ENCODE peak calls at places on chromosomes 6 and 20, in seven cellular contexts. One of them, this sample, is unnamed.

GRCh38 chr20:45275327-45275726 is 21.0 kb upstream of the SLPI start:
- DNase-seq in IMR-90: no peak
- DNase-seq in ovary: no peak
- DNase-seq in H1: no peak
- DNase-seq in testis: no peak
- DNase-seq in HepG2: no peak
- DNase-seq in A549: no peak
- DNase-seq in this sample: no peak

GRCh38 chr6:37025621-37026466 is 20.4 kb downstream of the FGD2 start:
- DNase-seq in IMR-90: no peak
- DNase-seq in ovary: peak
- DNase-seq in H1: no peak
- DNase-seq in testis: no peak
- DNase-seq in HepG2: no peak
- DNase-seq in A549: no peak
- DNase-seq in this sample: no peak

GRCh38 chr6:164990901-164991300 is 318.5 kb downstream of the C6orf118 start:
- DNase-seq in IMR-90: no peak
- DNase-seq in ovary: no peak
- DNase-seq in H1: no peak
- DNase-seq in testis: no peak
- DNase-seq in HepG2: no peak
- DNase-seq in A549: no peak
- DNase-seq in this sample: no peak

GRCh38 chr20:43755390-43755789 is 28.6 kb upstream of the GTSF1L start:
- DNase-seq in IMR-90: peak
- DNase-seq in ovary: no peak
- DNase-seq in H1: no peak
- DNase-seq in testis: no peak
- DNase-seq in HepG2: no peak
- DNase-seq in A549: no peak
- DNase-seq in this sample: no peak

GRCh38 chr6:47832386-47833080 is 50.7 kb downstream of the OPN5 start:
- DNase-seq in IMR-90: no peak
- DNase-seq in ovary: no peak
- DNase-seq in H1: no peak
- DNase-seq in testis: no peak
- DNase-seq in HepG2: no peak
- DNase-seq in A549: no peak
- DNase-seq in this sample: no peak

GRCh38 chr20:46985241-46985640 is 90.6 kb downstream of the EYA2 start:
- DNase-seq in IMR-90: peak
- DNase-seq in ovary: no peak
- DNase-seq in H1: no peak
- DNase-seq in testis: no peak
- DNase-seq in HepG2: no peak
- DNase-seq in A549: peak
- DNase-seq in this sample: no peak

GRCh38 chr6:153564803-153565202 is 433.7 kb upstream of the RGS17 start:
- DNase-seq in IMR-90: no peak
- DNase-seq in ovary: no peak
- DNase-seq in H1: no peak
- DNase-seq in testis: no peak
- DNase-seq in HepG2: no peak
- DNase-seq in A549: no peak
- DNase-seq in this sample: no peak

GRCh38 chr6:107607109-107607508 is 117.2 kb downstream of the SOBP start:
- DNase-seq in IMR-90: no peak
- DNase-seq in ovary: no peak
- DNase-seq in H1: no peak
- DNase-seq in testis: peak
- DNase-seq in HepG2: peak
- DNase-seq in A549: no peak
- DNase-seq in this sample: no peak

GRCh38 chr20:14488756-14489479 is 151.5 kb upstream of the FLRT3 start:
- DNase-seq in IMR-90: no peak
- DNase-seq in ovary: no peak
- DNase-seq in H1: no peak
- DNase-seq in testis: no peak
- DNase-seq in HepG2: no peak
- DNase-seq in A549: no peak
- DNase-seq in this sample: no peak

GRCh38 chr6:155130161-155130853 is 133.5 kb upstream of the CLDN20 start:
- DNase-seq in IMR-90: no peak
- DNase-seq in ovary: no peak
- DNase-seq in H1: no peak
- DNase-seq in testis: no peak
- DNase-seq in HepG2: no peak
- DNase-seq in A549: no peak
- DNase-seq in this sample: no peak

GRCh38 chr20:22456109-22456508 is 128.3 kb downstream of the FOXA2 start:
- DNase-seq in IMR-90: no peak
- DNase-seq in ovary: no peak
- DNase-seq in H1: no peak
- DNase-seq in testis: no peak
- DNase-seq in HepG2: no peak
- DNase-seq in A549: no peak
- DNase-seq in this sample: no peak

GRCh38 chr6:35893246-35893645 is 27.7 kb downstream of the SRPK1 start:
- DNase-seq in IMR-90: peak
- DNase-seq in ovary: no peak
- DNase-seq in H1: no peak
- DNase-seq in testis: no peak
- DNase-seq in HepG2: no peak
- DNase-seq in A549: no peak
- DNase-seq in this sample: no peak

GRCh38 chr6:2249126-2249525 is 3.7 kb upstream of the GMDS start:
- DNase-seq in IMR-90: no peak
- DNase-seq in ovary: no peak
- DNase-seq in H1: no peak
- DNase-seq in testis: no peak
- DNase-seq in HepG2: no peak
- DNase-seq in A549: no peak
- DNase-seq in this sample: no peak

GRCh38 chr6:2245103-2245953 is at the start of gene GMDS:
- DNase-seq in IMR-90: peak
- DNase-seq in ovary: peak
- DNase-seq in H1: peak
- DNase-seq in testis: peak
- DNase-seq in HepG2: peak
- DNase-seq in A549: peak
- DNase-seq in this sample: peak

GRCh38 chr6:2247664-2248063 is 2.3 kb upstream of the GMDS start:
- DNase-seq in IMR-90: no peak
- DNase-seq in ovary: no peak
- DNase-seq in H1: no peak
- DNase-seq in testis: no peak
- DNase-seq in HepG2: no peak
- DNase-seq in A549: no peak
- DNase-seq in this sample: no peak

GRCh38 chr6:2244261-2245102 is 923 bp downstream of the GMDS start:
- DNase-seq in IMR-90: no peak
- DNase-seq in ovary: no peak
- DNase-seq in H1: no peak
- DNase-seq in testis: no peak
- DNase-seq in HepG2: peak
- DNase-seq in A549: no peak
- DNase-seq in this sample: peak

GRCh38 chr6:2245954-2246863 is 804 bp upstream of the GMDS start:
- DNase-seq in IMR-90: peak
- DNase-seq in ovary: peak
- DNase-seq in H1: no peak
- DNase-seq in testis: peak
- DNase-seq in HepG2: peak
- DNase-seq in A549: peak
- DNase-seq in this sample: peak
- TF ChIP-seq POLR2A in IMR-90: no peak
- TF ChIP-seq POLR2A in ovary: no peak
- TF ChIP-seq POLR2A in H1: no peak
- TF ChIP-seq POLR2A in testis: no peak
- TF ChIP-seq POLR2A in HepG2: peak
- TF ChIP-seq POLR2A in A549: no peak
- TF ChIP-seq POLR2A in this sample: no peak

GRCh38 chr20:62301773-62302340 is 940 bp upstream of the ADRM1 start:
- DNase-seq in IMR-90: peak
- DNase-seq in ovary: peak
- DNase-seq in H1: peak
- DNase-seq in testis: peak
- DNase-seq in HepG2: peak
- DNase-seq in A549: peak
- DNase-seq in this sample: peak
- TF ChIP-seq POLR2A in IMR-90: no peak
- TF ChIP-seq POLR2A in ovary: peak
- TF ChIP-seq POLR2A in H1: no peak
- TF ChIP-seq POLR2A in testis: no peak
- TF ChIP-seq POLR2A in HepG2: peak
- TF ChIP-seq POLR2A in A549: no peak
- TF ChIP-seq POLR2A in this sample: peak

DNA sequence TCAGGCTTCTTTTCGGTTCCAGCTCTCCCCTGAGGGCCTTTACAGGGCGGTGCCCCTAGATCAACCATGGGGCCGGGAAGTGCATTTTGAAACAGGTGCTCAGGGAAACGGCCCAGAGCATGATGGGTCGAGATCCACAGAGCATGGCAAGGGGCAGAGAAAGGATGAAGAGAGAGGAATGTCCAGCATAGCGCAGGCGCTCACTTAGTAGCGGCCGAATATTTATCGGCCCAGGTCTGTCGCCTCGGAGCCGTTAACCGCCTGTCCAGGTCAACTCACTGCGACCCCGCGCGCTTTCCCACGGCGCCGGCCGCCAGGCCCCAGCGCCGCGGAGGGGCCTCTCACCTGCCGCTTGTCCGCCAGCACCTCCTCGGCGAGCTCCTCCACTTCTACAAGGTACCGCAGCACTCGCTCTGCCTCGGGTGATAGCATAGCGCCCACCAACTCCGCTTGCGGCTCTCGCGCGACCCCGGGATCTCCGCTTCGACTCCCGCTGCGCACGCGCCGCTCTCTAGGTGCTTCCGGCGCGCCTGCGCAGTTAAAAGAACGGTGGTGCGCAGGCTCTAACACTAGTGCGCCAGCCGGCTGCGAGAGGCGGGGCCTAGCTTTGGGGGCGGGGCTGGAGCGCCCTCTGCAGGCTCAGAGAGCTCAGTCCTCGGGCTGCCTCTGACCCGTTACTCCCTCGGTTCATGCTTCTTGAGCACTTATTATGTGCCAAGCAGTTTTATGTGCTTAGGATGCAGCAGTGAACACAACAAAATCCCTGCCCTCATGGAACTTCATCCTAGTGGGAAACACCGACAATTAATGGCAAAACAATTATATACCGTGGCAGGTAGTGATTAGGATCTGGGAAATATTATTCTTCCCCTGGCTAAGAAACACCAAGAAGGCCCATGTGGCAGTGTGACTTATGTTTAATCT is at the start of gene PDRG1:
- DNase-seq in IMR-90: peak
- DNase-seq in ovary: peak
- DNase-seq in H1: peak
- DNase-seq in testis: peak
- DNase-seq in HepG2: peak
- DNase-seq in A549: peak
- DNase-seq in this sample: peak
- TF ChIP-seq POLR2A in IMR-90: peak
- TF ChIP-seq POLR2A in ovary: peak
- TF ChIP-seq POLR2A in H1: peak
- TF ChIP-seq POLR2A in testis: no peak
- TF ChIP-seq POLR2A in HepG2: peak
- TF ChIP-seq POLR2A in A549: peak
- TF ChIP-seq POLR2A in this sample: peak

GRCh38 chr6:30614843-30615218 is 2.2 kb downstream of the PPP1R10 start:
- DNase-seq in IMR-90: peak
- DNase-seq in ovary: peak
- DNase-seq in H1: peak
- DNase-seq in testis: peak
- DNase-seq in HepG2: peak
- DNase-seq in A549: peak
- DNase-seq in this sample: peak

GRCh38 chr6:30614044-30614842 is 2.8 kb downstream of the PPP1R10 start:
- DNase-seq in IMR-90: no peak
- DNase-seq in ovary: no peak
- DNase-seq in H1: no peak
- DNase-seq in testis: no peak
- DNase-seq in HepG2: no peak
- DNase-seq in A549: no peak
- DNase-seq in this sample: no peak

GRCh38 chr6:30612687-30613248 is 4.3 kb downstream of the PPP1R10 start:
- DNase-seq in IMR-90: peak
- DNase-seq in ovary: no peak
- DNase-seq in H1: no peak
- DNase-seq in testis: no peak
- DNase-seq in HepG2: no peak
- DNase-seq in A549: no peak
- DNase-seq in this sample: no peak

GRCh38 chr6:30612213-30612612 is 4.8 kb downstream of the PPP1R10 start:
- DNase-seq in IMR-90: peak
- DNase-seq in ovary: no peak
- DNase-seq in H1: no peak
- DNase-seq in testis: no peak
- DNase-seq in HepG2: no peak
- DNase-seq in A549: peak
- DNase-seq in this sample: no peak

GRCh38 chr6:30613251-30614043 is 3.6 kb downstream of the PPP1R10 start:
- DNase-seq in IMR-90: peak
- DNase-seq in ovary: no peak
- DNase-seq in H1: no peak
- DNase-seq in testis: no peak
- DNase-seq in HepG2: no peak
- DNase-seq in A549: no peak
- DNase-seq in this sample: no peak
- TF ChIP-seq POLR2A in IMR-90: peak
- TF ChIP-seq POLR2A in ovary: no peak
- TF ChIP-seq POLR2A in H1: peak
- TF ChIP-seq POLR2A in testis: no peak
- TF ChIP-seq POLR2A in HepG2: no peak
- TF ChIP-seq POLR2A in A549: no peak
- TF ChIP-seq POLR2A in this sample: no peak